ENCODE peak calls at places on chromosomes 13 and 19, in six cellular contexts. One of them, this sample, is unnamed.

GRCh38 chr13:33262069-33262487 is 23.5 kb downstream of the STARD13 start:
- DNase-seq in GM12878: no peak
- DNase-seq in K562: no peak
- DNase-seq in HepG2: peak; percentile 88
- DNase-seq in H1: no peak
- DNase-seq in HCT116: peak; percentile 66
- DNase-seq in this sample: no peak

GRCh38 chr13:110560606-110561334 is 752 bp downstream of the RAB20 start:
- DNase-seq in GM12878: no peak
- DNase-seq in K562: peak; percentile 35
- DNase-seq in HepG2: peak; percentile 49
- DNase-seq in H1: no peak
- DNase-seq in HCT116: no peak
- DNase-seq in this sample: peak; percentile 22

GRCh38 chr19:47255947-47256687 is at the start of gene CCDC9:
- DNase-seq in GM12878: peak; percentile 80
- DNase-seq in K562: no peak
- DNase-seq in HepG2: peak; percentile 94
- DNase-seq in H1: peak; percentile 91
- DNase-seq in HCT116: peak; percentile 92
- DNase-seq in this sample: peak; percentile 88

GRCh38 chr19:16222806-16223205 is 25.1 kb downstream of the AP1M1 start:
- DNase-seq in GM12878: no peak
- DNase-seq in K562: no peak
- DNase-seq in HepG2: no peak
- DNase-seq in H1: no peak
- DNase-seq in HCT116: no peak
- DNase-seq in this sample: no peak

GRCh38 chr19:32351807-32352630 is 6.6 kb downstream of the ZNF507 start:
- DNase-seq in GM12878: no peak
- DNase-seq in K562: no peak
- DNase-seq in HepG2: no peak
- DNase-seq in H1: no peak
- DNase-seq in HCT116: no peak
- DNase-seq in this sample: no peak

GRCh38 chr19:1907563-1908363 is 2.6 kb downstream of the ADAT3 start:
- DNase-seq in GM12878: no peak
- DNase-seq in K562: peak; percentile 56
- DNase-seq in HepG2: peak; percentile 55
- DNase-seq in H1: no peak
- DNase-seq in HCT116: no peak
- DNase-seq in this sample: no peak

GRCh38 chr13:77372275-77372674 is 45.4 kb upstream of the MYCBP2 start:
- DNase-seq in GM12878: no peak
- DNase-seq in K562: no peak
- DNase-seq in HepG2: no peak
- DNase-seq in H1: no peak
- DNase-seq in HCT116: no peak
- DNase-seq in this sample: no peak

GRCh38 chr13:27991881-27992280 is 3.4 kb upstream of the URAD start:
- DNase-seq in GM12878: no peak
- DNase-seq in K562: no peak
- DNase-seq in HepG2: no peak
- DNase-seq in H1: no peak
- DNase-seq in HCT116: no peak
- DNase-seq in this sample: no peak

GRCh38 chr13:106815545-106815944 is 247.6 kb upstream of the ARGLU1 start:
- DNase-seq in GM12878: no peak
- DNase-seq in K562: no peak
- DNase-seq in HepG2: no peak
- DNase-seq in H1: no peak
- DNase-seq in HCT116: no peak
- DNase-seq in this sample: no peak

GRCh38 chr19:3270908-3271307 is 46.4 kb downstream of the CELF5 start:
- DNase-seq in GM12878: no peak
- DNase-seq in K562: peak; percentile 75
- DNase-seq in HepG2: peak; percentile 43
- DNase-seq in H1: no peak
- DNase-seq in HCT116: peak; percentile 26
- DNase-seq in this sample: no peak

GRCh38 chr13:106755542-106755941 is 187.6 kb upstream of the ARGLU1 start:
- DNase-seq in GM12878: no peak
- DNase-seq in K562: no peak
- DNase-seq in HepG2: no peak
- DNase-seq in H1: no peak
- DNase-seq in HCT116: no peak
- DNase-seq in this sample: no peak

GRCh38 chr13:59680429-59681024 is 483.2 kb downstream of the DIAPH3 start:
- DNase-seq in GM12878: no peak
- DNase-seq in K562: peak; percentile 4
- DNase-seq in HepG2: no peak
- DNase-seq in H1: no peak
- DNase-seq in HCT116: peak; percentile 7
- DNase-seq in this sample: no peak

GRCh38 chr19:35986664-35987570 is 8.1 kb upstream of the SDHAF1 start:
- DNase-seq in GM12878: no peak
- DNase-seq in K562: no peak
- DNase-seq in HepG2: no peak
- DNase-seq in H1: no peak
- DNase-seq in HCT116: no peak
- DNase-seq in this sample: no peak

GRCh38 chr13:22141636-22142035 is 470.8 kb downstream of the FGF9 start:
- DNase-seq in GM12878: no peak
- DNase-seq in K562: no peak
- DNase-seq in HepG2: no peak
- DNase-seq in H1: no peak
- DNase-seq in HCT116: no peak
- DNase-seq in this sample: no peak

GRCh38 chr19:18494267-18494607 is 27.6 kb downstream of the ELL start:
- DNase-seq in GM12878: no peak
- DNase-seq in K562: no peak
- DNase-seq in HepG2: no peak
- DNase-seq in H1: no peak
- DNase-seq in HCT116: no peak
- DNase-seq in this sample: no peak

GRCh38 chr19:18493440-18494266 is 28.2 kb downstream of the ELL start:
- DNase-seq in GM12878: no peak
- DNase-seq in K562: no peak
- DNase-seq in HepG2: no peak
- DNase-seq in H1: no peak
- DNase-seq in HCT116: no peak
- DNase-seq in this sample: no peak

GRCh38 chr19:18496980-18497256 is 25.0 kb downstream of the ELL start:
- DNase-seq in GM12878: no peak
- DNase-seq in K562: no peak
- DNase-seq in HepG2: no peak
- DNase-seq in H1: no peak
- DNase-seq in HCT116: no peak
- DNase-seq in this sample: no peak

GRCh38 chr19:18495204-18495911 is 26.5 kb downstream of the ELL start:
- DNase-seq in GM12878: no peak
- DNase-seq in K562: no peak
- DNase-seq in HepG2: no peak
- DNase-seq in H1: no peak
- DNase-seq in HCT116: no peak
- DNase-seq in this sample: no peak

DNA sequence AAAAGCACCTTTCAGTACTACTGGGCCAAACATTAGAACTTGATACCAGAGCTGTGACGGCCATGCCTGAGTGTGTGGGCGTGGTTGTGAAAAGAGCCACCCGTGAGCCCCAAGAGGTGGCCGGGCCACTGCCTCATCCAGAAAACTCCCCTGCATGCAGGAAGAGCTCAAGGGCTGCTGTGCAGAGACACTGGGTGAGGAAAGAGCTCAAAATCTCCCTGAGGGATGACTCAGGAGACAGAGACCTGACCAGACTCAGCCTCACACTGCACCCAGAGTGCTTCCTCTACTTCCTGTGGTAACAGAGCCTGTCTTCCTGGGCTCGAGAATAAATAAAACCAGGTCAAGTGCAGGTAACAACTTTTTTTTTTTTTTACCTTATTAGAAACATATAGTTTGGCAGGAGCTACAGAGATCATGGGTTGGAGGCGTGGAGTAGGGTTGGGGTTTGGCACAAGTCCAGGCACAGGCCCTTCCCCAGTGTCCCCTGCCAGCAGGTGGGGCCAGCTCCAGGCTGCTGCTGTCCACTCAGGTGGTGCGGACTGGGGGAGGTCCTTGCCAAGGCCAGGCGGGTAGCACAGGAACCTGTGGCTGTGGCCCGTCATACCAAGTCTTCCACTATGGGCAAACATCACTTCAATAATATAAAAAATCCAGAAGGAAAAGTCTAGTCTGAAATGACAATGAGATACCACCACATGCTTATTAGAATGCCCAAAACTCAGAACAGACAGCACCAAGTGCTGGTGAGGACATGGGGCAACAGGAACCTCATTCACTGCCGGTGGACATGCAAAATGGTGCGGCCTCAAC is 25.5 kb downstream of the ELL start:
- DNase-seq in GM12878: no peak
- DNase-seq in K562: peak; percentile 73
- DNase-seq in HepG2: peak; percentile 32
- DNase-seq in H1: no peak
- DNase-seq in HCT116: no peak
- DNase-seq in this sample: no peak
- TF ChIP-seq YY1 in GM12878: no peak
- TF ChIP-seq YY1 in K562: no peak
- TF ChIP-seq YY1 in HepG2: no peak
- TF ChIP-seq YY1 in H1: no peak
- TF ChIP-seq YY1 in HCT116: no peak
- TF ChIP-seq YY1 in this sample: no peak

GRCh38 chr19:43501661-43502418 is 2.7 kb downstream of the PHLDB3 start:
- DNase-seq in GM12878: no peak
- DNase-seq in K562: no peak
- DNase-seq in HepG2: no peak
- DNase-seq in H1: peak; percentile 43
- DNase-seq in HCT116: no peak
- DNase-seq in this sample: no peak
- H3K9ac ChIP-seq in GM12878: no peak overlapping the region
- H3K9ac ChIP-seq in K562: no peak overlapping the region
- H3K9ac ChIP-seq in HepG2: no peak overlapping the region
- H3K9ac ChIP-seq in H1: peak overlapping the region; percentile 5
- H3K9ac ChIP-seq in HCT116: no peak overlapping the region
- H3K9ac ChIP-seq in this sample: peak overlapping the region; percentile 1

DNA sequence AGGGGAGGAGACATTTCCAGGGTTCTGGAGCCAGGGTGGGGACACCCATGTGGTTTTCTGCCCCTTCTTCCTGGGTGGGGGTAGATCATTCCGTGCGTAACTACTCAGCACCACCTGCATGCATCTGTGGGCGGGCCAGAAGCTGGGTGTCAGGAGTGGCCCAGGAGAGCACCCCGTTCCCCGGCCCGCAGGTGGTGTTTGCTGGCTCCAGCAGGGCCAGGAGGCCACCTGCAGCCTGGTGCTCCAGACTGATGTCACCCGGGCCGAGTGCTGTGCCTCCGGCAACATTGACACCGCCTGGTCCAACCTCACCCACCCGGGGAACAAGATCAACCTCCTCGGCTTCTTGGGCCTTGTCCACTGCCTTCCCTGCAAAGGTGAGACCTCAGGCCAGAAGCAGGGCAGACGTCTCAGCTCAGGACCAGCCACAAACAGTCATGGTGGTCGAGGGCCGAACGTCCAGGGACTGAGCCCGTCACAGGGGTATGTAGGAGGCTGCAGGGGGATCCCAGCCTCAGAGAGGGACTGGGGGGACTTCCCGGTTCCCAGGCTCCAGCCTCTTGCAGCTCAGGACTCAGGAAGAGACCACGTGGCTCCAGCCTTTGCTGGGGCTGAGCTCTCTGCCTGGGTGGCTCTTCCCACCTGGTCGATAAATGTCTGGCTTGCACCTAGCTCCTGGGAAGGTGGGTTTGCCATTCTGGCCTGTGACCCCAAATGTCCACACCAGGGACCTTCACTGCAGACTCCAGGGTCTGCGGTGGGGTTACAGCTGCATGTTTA is 1.6 kb downstream of the FSTL3 start:
- DNase-seq in GM12878: no peak
- DNase-seq in K562: no peak
- DNase-seq in HepG2: no peak
- DNase-seq in H1: no peak
- DNase-seq in HCT116: no peak
- DNase-seq in this sample: no peak
- H3K4me3 ChIP-seq in GM12878: no peak overlapping the region
- H3K4me3 ChIP-seq in K562: no peak overlapping the region
- H3K4me3 ChIP-seq in HepG2: peak overlapping the region; percentile 69
- H3K4me3 ChIP-seq in H1: no peak overlapping the region
- H3K4me3 ChIP-seq in HCT116: peak overlapping the region; percentile 85
- H3K4me3 ChIP-seq in this sample: no peak overlapping the region

GRCh38 chr19:17557461-17557860 is 2.0 kb downstream of the COLGALT1 start:
- DNase-seq in GM12878: no peak
- DNase-seq in K562: no peak
- DNase-seq in HepG2: no peak
- DNase-seq in H1: no peak
- DNase-seq in HCT116: no peak
- DNase-seq in this sample: no peak

GRCh38 chr19:17556995-17557394 is 1.5 kb downstream of the COLGALT1 start:
- DNase-seq in GM12878: no peak
- DNase-seq in K562: no peak
- DNase-seq in HepG2: no peak
- DNase-seq in H1: no peak
- DNase-seq in HCT116: no peak
- DNase-seq in this sample: no peak

GRCh38 chr19:17555480-17555928 is at the start of gene COLGALT1:
- DNase-seq in GM12878: peak; percentile 77
- DNase-seq in K562: peak; percentile 97
- DNase-seq in HepG2: peak; percentile 89
- DNase-seq in H1: peak; percentile 80
- DNase-seq in HCT116: peak; percentile 96
- DNase-seq in this sample: peak; percentile 97

GRCh38 chr19:17554968-17555479 is 425 bp upstream of the COLGALT1 start:
- DNase-seq in GM12878: no peak
- DNase-seq in K562: no peak
- DNase-seq in HepG2: no peak
- DNase-seq in H1: no peak
- DNase-seq in HCT116: no peak
- DNase-seq in this sample: no peak

DNA sequence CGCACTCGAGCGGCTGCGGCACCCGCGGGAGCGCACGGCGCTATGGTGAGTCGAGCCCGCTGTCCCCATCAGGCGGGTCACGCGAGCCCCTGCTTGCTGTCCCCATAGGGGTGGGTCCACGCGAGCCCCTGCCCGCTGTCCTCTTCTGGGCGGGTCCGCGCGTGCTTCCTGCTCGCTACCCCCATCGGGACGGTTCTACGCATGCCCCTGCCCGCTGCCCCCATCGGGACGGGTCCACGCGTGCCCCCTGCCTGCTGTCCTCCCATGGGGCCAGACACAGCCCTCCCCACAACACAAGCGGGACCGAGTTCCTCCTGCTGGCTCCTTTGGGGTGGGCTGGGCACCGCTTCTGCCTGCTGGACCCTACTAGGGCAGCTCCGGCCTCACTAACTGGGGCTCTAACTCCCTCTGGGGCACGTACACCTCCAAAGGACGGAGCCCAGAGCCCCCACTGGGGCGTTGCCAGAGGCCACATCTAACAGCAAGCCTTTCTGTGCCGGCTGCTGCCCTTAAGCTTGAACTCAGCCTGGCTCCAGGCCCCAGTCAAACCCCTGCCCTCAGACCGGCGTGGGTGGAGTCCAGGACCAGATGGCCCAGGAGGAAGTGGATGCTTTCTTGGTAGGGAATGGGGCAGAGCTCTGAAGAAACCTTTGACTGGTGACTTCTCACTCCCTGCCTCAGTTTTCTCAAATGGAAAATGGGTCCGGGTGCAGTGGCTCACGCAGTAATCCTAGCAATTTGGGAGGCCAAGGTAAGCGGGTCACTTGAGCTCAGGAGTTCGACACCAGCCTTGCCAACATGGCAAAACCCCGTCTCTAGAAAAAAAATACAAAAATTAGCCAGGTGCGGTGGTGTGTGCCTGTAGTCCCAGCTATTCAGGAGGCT is 722 bp downstream of the COLGALT1 start:
- DNase-seq in GM12878: no peak
- DNase-seq in K562: peak; percentile 47
- DNase-seq in HepG2: no peak
- DNase-seq in H1: no peak
- DNase-seq in HCT116: no peak
- DNase-seq in this sample: no peak
- TF ChIP-seq YY1 in GM12878: no peak
- TF ChIP-seq YY1 in K562: no peak
- TF ChIP-seq YY1 in HepG2: no peak
- TF ChIP-seq YY1 in H1: no peak
- TF ChIP-seq YY1 in HCT116: no peak
- TF ChIP-seq YY1 in this sample: no peak

This sample was measured in NT2/D1.